ENCODE peak calls at places on chromosomes 3 and 15, in five cellular contexts. A, M, T, W and B are unnamed samples.

GRCh38 chr15:85750319-85750806 is 44.4 kb downstream of the KLHL25 start:
- DNase-seq in A (peak; percentile 67), M (no peak), T (peak; percentile 84), W (no peak), B (no peak)

GRCh38 chr15:57909388-57909787 is 156.1 kb downstream of the ALDH1A2 start:
- DNase-seq in A (no peak), M (no peak), T (no peak), W (no peak), B (no peak)

GRCh38 chr3:100635273-100635701 is 25.9 kb downstream of the ADGRG7 start:
- DNase-seq in A (no peak), M (no peak), T (no peak), W (no peak), B (no peak)

GRCh38 chr3:64932666-64933342 is 245.0 kb upstream of the ADAMTS9 start:
- DNase-seq in A (no peak), M (no peak), T (no peak), W (no peak), B (no peak)

GRCh38 chr3:113084777-113085176 is 94.0 kb downstream of the GTPBP8 start:
- DNase-seq in A (peak; percentile 95), M (peak; percentile 27), T (no peak), W (peak; percentile 82), B (peak; percentile 12)

GRCh38 chr15:45180201-45180600 is 7.6 kb downstream of the SHF start:
- DNase-seq in A (no peak), M (no peak), T (no peak), W (no peak), B (no peak)

GRCh38 chr3:153163349-153164008 is 1.5 kb downstream of the RAP2B start:
- DNase-seq in A (peak; percentile 36), M (no peak), T (no peak), W (no peak), B (no peak)

GRCh38 chr15:73700041-73700842 is 16.1 kb downstream of the CD276 start:
- DNase-seq in A (peak; percentile 77), M (peak; percentile 76), T (peak; percentile 87), W (peak; percentile 58), B (no peak)

GRCh38 chr3:193342551-193342950 is 36.0 kb downstream of the ATP13A5 start:
- DNase-seq in A (no peak), M (no peak), T (no peak), W (no peak), B (no peak)

GRCh38 chr3:154244644-154245043 is 79.6 kb downstream of the DHX36 start:
- DNase-seq in A (peak; percentile 40), M (no peak), T (no peak), W (no peak), B (no peak)

GRCh38 chr3:15097889-15098288 is 1.1 kb downstream of the RBSN start:
- DNase-seq in A (peak; percentile 19), M (no peak), T (no peak), W (no peak), B (no peak)

DNA sequence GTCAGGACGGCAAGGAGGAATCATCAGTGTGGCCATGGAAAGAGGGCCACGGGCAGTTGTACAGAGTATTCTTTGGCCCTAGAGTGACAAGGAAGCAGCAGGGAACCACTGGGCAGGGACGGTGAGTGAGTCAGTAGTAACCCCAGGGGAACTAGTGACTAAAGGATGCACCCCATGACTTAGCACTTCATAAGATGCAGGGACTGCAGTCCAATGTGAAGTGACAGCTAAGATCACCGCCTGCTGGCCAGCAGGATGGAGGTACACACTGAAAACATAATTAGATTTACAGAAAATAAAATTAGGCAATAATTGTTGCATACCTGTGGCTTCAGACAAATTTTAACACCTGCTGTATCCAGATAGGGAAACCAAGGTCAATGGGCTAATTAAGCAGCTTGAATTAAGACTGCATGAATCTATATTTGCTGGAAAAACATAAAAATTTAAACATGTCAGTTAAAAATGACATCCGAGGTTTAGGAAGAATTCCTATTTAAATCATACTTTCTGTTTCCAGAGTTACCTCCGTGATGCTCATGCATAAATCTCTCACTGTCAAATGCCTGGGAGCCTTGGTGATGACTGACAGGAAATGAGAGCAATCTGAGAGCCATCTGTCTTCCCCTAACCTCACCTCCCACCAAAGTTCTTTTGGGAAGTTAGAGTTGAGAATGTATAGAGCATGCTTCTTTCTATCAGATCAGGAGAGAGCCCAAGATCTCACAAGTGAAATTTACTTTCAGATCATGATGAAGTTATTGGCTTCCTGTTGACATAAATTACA is 56.5 kb downstream of the DCLK3 start:
- DNase-seq in A (peak; percentile 63), M (no peak), T (no peak), W (no peak), B (no peak)
- TF ChIP-seq CTCF in A (peak; percentile 26), M (no peak), T (no peak), W (peak; percentile 34), B (peak; percentile 51)

DNA sequence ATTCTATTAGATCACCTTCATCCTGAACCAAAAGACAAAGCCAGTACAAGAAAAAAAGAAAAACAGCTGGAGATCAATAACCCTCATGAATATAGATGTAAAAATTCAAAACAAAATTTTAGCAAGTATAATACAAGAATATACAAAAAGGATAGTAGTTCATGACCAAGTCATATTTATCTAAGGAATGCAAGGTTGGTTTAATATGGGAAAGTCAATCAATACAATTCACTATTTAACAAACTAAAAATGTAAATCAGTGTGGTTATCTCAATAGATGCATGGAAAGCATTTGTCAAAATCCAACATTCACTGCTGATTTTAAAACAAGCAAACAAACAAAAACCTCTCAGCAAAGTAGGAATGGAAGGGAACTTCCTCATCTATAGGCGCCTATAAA is 11.0 kb upstream of the GPR27 start:
- DNase-seq in A (no peak), M (no peak), T (no peak), W (no peak), B (no peak)
- H3K4me3 ChIP-seq in A (no peak overlapping the region), M (no peak overlapping the region), T (no peak overlapping the region), W (no peak overlapping the region), B (no peak overlapping the region)

DNA sequence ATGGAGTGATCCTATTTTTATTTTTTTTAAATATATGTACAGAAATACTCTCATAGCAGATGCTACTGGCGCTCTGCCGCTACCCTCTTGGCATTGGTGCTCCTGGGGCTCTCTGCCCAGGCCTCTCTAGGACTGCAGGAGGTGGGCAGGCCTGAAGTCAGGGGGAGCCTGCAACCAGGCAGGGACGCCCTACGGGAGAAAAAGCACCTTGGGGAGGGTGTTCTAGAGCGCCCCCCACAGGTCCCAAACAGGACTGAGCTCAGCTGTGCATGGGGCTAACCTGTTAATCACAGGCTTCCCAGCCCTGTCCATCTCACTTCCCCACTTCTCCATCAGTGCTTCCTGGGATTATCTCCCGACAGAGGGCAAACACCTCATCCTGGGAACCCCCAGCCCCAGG is 192.5 kb downstream of the SHQ1 start:
- DNase-seq in A (no peak), M (no peak), T (no peak), W (no peak), B (no peak)
- TF ChIP-seq CTCF in A (no peak), M (no peak), T (no peak), W (no peak), B (peak; percentile 29)

DNA sequence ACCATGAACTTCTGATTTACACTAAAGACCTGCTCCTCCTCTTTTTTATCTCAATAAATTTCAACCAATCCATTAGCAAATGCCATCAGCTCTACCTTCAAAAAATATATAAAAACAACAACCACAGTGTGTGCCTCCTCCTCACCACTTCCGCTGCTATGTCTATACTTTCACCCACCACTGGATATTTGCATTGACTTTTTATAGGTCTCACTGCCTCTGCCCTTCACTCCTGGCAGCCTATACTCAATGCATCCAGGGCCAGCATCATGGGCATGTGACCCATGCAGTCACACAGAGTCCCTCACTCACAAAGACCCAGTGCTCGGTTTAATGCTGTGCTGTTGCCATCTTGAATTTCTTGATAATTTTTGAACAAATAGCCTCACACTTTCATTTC is 53.5 kb upstream of the CCDC54 start:
- DNase-seq in A (no peak), M (no peak), T (no peak), W (no peak), B (no peak)
- H3K4me3 ChIP-seq in A (no peak overlapping the region), M (no peak overlapping the region), T (no peak overlapping the region), W (no peak overlapping the region), B (no peak overlapping the region)

GRCh38 chr15:92901053-92901761 is 1.1 kb downstream of the CHD2 start:
- DNase-seq in A (no peak), M (no peak), T (no peak), W (no peak), B (no peak)

GRCh38 chr15:92902020-92902419 is 1.9 kb downstream of the CHD2 start:
- DNase-seq in A (peak; percentile 62), M (no peak), T (no peak), W (no peak), B (no peak)

GRCh38 chr15:92898988-92899909 is 875 bp upstream of the CHD2 start:
- DNase-seq in A (no peak), M (no peak), T (no peak), W (no peak), B (no peak)

GRCh38 chr15:92900712-92901052 is 558 bp downstream of the CHD2 start:
- DNase-seq in A (no peak), M (no peak), T (no peak), W (no peak), B (no peak)

GRCh38 chr15:92899910-92900711 is at the start of gene CHD2:
- DNase-seq in A (peak; percentile 71), M (peak; percentile 69), T (peak; percentile 73), W (peak; percentile 41), B (peak; percentile 77)
- TF ChIP-seq CTCF in A (no peak), M (no peak), T (no peak), W (no peak), B (no peak)

GRCh38 chr3:5767304-5767703 is 579.8 kb downstream of the EDEM1 start:
- DNase-seq in A (no peak), M (no peak), T (no peak), W (no peak), B (no peak)

GRCh38 chr3:5774337-5774736 is 586.8 kb downstream of the EDEM1 start:
- DNase-seq in A (no peak), M (no peak), T (no peak), W (no peak), B (no peak)

GRCh38 chr3:5768546-5768945 is 581.0 kb downstream of the EDEM1 start:
- DNase-seq in A (no peak), M (no peak), T (no peak), W (no peak), B (no peak)

GRCh38 chr3:5766848-5767247 is 579.3 kb downstream of the EDEM1 start:
- DNase-seq in A (no peak), M (no peak), T (no peak), W (no peak), B (no peak)

GRCh38 chr3:5769825-5770224 is 582.3 kb downstream of the EDEM1 start:
- DNase-seq in A (no peak), M (no peak), T (no peak), W (no peak), B (no peak)
- H3K4me3 ChIP-seq in A (no peak overlapping the region), M (no peak overlapping the region), T (no peak overlapping the region), W (no peak overlapping the region), B (no peak overlapping the region)